ENCODE peak calls at places on chromosomes 4 and X, in five cellular contexts. One of them, this sample, is unnamed.

GRCh38 chr4:163587867-163588266 is 93.4 kb downstream of the TMA16 start:
- DNase-seq in HCT116: no peak
- DNase-seq in SK-N-SH: peak
- DNase-seq in HepG2: peak
- DNase-seq in K562: peak
- DNase-seq in this sample: no peak

GRCh38 chr4:139735381-139736256 is 70.0 kb downstream of the MGST2 start:
- DNase-seq in HCT116: no peak
- DNase-seq in SK-N-SH: peak
- DNase-seq in HepG2: no peak
- DNase-seq in K562: no peak
- DNase-seq in this sample: no peak

GRCh38 chr4:77785669-77786068 is 33.5 kb downstream of the CNOT6L start:
- DNase-seq in HCT116: no peak
- DNase-seq in SK-N-SH: no peak
- DNase-seq in HepG2: no peak
- DNase-seq in K562: no peak
- DNase-seq in this sample: no peak

GRCh38 chrX:10932842-10933440 is 178.2 kb upstream of the HCCS start:
- DNase-seq in HCT116: no peak
- DNase-seq in SK-N-SH: peak
- DNase-seq in HepG2: no peak
- DNase-seq in K562: no peak
- DNase-seq in this sample: no peak

GRCh38 chrX:119729408-119730201 is 28.8 kb upstream of the SOWAHD start:
- DNase-seq in HCT116: peak
- DNase-seq in SK-N-SH: peak
- DNase-seq in HepG2: peak
- DNase-seq in K562: peak
- DNase-seq in this sample: no peak

GRCh38 chr4:98151145-98151929 is 8.1 kb upstream of the STPG2 start:
- DNase-seq in HCT116: no peak
- DNase-seq in SK-N-SH: no peak
- DNase-seq in HepG2: no peak
- DNase-seq in K562: no peak
- DNase-seq in this sample: no peak

GRCh38 chrX:118368398-118368797 is 22.5 kb downstream of the WDR44 start:
- DNase-seq in HCT116: no peak
- DNase-seq in SK-N-SH: no peak
- DNase-seq in HepG2: no peak
- DNase-seq in K562: no peak
- DNase-seq in this sample: no peak

GRCh38 chr4:138199568-138200235 is 42.4 kb downstream of the SLC7A11 start:
- DNase-seq in HCT116: peak
- DNase-seq in SK-N-SH: no peak
- DNase-seq in HepG2: peak
- DNase-seq in K562: no peak
- DNase-seq in this sample: peak

GRCh38 chr4:187558391-187558790 is 437.2 kb upstream of the ZFP42 start:
- DNase-seq in HCT116: no peak
- DNase-seq in SK-N-SH: no peak
- DNase-seq in HepG2: no peak
- DNase-seq in K562: no peak
- DNase-seq in this sample: no peak

GRCh38 chrX:15903186-15903681 is 48.6 kb upstream of the AP1S2 start:
- DNase-seq in HCT116: no peak
- DNase-seq in SK-N-SH: no peak
- DNase-seq in HepG2: no peak
- DNase-seq in K562: no peak
- DNase-seq in this sample: no peak

GRCh38 chr4:110527156-110527555 is 51.2 kb downstream of the ENPEP start:
- DNase-seq in HCT116: no peak
- DNase-seq in SK-N-SH: no peak
- DNase-seq in HepG2: no peak
- DNase-seq in K562: no peak
- DNase-seq in this sample: no peak

GRCh38 chr4:48781968-48782367 is 1.9 kb upstream of the FRYL start:
- DNase-seq in HCT116: no peak
- DNase-seq in SK-N-SH: no peak
- DNase-seq in HepG2: no peak
- DNase-seq in K562: no peak
- DNase-seq in this sample: no peak

GRCh38 chr4:54498661-54499111 is 159.1 kb upstream of the KIT start:
- DNase-seq in HCT116: no peak
- DNase-seq in SK-N-SH: no peak
- DNase-seq in HepG2: no peak
- DNase-seq in K562: no peak
- DNase-seq in this sample: peak

GRCh38 chr4:106806158-106806797 is 229.8 kb downstream of the DKK2 start:
- DNase-seq in HCT116: no peak
- DNase-seq in SK-N-SH: no peak
- DNase-seq in HepG2: no peak
- DNase-seq in K562: no peak
- DNase-seq in this sample: no peak

GRCh38 chr4:182449186-182449880 is 206.1 kb downstream of the TENM3 start:
- DNase-seq in HCT116: no peak
- DNase-seq in SK-N-SH: no peak
- DNase-seq in HepG2: no peak
- DNase-seq in K562: peak
- DNase-seq in this sample: no peak

GRCh38 chr4:66949424-66949823 is 595.9 kb downstream of the CENPC start:
- DNase-seq in HCT116: no peak
- DNase-seq in SK-N-SH: no peak
- DNase-seq in HepG2: no peak
- DNase-seq in K562: no peak
- DNase-seq in this sample: no peak

GRCh38 chr4:153204247-153205027 is at the start of gene TRIM2:
- DNase-seq in HCT116: peak
- DNase-seq in SK-N-SH: no peak
- DNase-seq in HepG2: peak
- DNase-seq in K562: peak
- DNase-seq in this sample: no peak

GRCh38 chr4:105619193-105619931 is 66.9 kb downstream of the ARHGEF38 start:
- DNase-seq in HCT116: no peak
- DNase-seq in SK-N-SH: peak
- DNase-seq in HepG2: no peak
- DNase-seq in K562: no peak
- DNase-seq in this sample: peak

GRCh38 chrX:46770817-46771163 is 11.9 kb upstream of the SLC9A7 start:
- DNase-seq in HCT116: no peak
- DNase-seq in SK-N-SH: no peak
- DNase-seq in HepG2: no peak
- DNase-seq in K562: no peak
- DNase-seq in this sample: no peak

GRCh38 chrX:13837290-13837745 is 20.4 kb upstream of the GPM6B start:
- DNase-seq in HCT116: no peak
- DNase-seq in SK-N-SH: no peak
- DNase-seq in HepG2: no peak
- DNase-seq in K562: no peak
- DNase-seq in this sample: no peak

GRCh38 chr4:15117270-15117946 is 115.1 kb downstream of the CPEB2 start:
- DNase-seq in HCT116: no peak
- DNase-seq in SK-N-SH: no peak
- DNase-seq in HepG2: no peak
- DNase-seq in K562: no peak
- DNase-seq in this sample: no peak

GRCh38 chr4:37644962-37645361 is 41.2 kb downstream of the RELL1 start:
- DNase-seq in HCT116: no peak
- DNase-seq in SK-N-SH: no peak
- DNase-seq in HepG2: no peak
- DNase-seq in K562: no peak
- DNase-seq in this sample: no peak
- TF ChIP-seq JUND in HCT116: no peak
- TF ChIP-seq JUND in SK-N-SH: no peak
- TF ChIP-seq JUND in HepG2: no peak
- TF ChIP-seq JUND in K562: no peak
- TF ChIP-seq JUND in this sample: no peak

GRCh38 chr4:86592553-86593249 is 1.4 kb upstream of the PTPN13 start:
- DNase-seq in HCT116: no peak
- DNase-seq in SK-N-SH: no peak
- DNase-seq in HepG2: no peak
- DNase-seq in K562: no peak
- DNase-seq in this sample: no peak

GRCh38 chr4:86595426-86595805 is 1.3 kb downstream of the PTPN13 start:
- DNase-seq in HCT116: peak
- DNase-seq in SK-N-SH: peak
- DNase-seq in HepG2: no peak
- DNase-seq in K562: no peak
- DNase-seq in this sample: no peak

GRCh38 chr4:86596802-86597201 is 2.7 kb downstream of the PTPN13 start:
- DNase-seq in HCT116: peak
- DNase-seq in SK-N-SH: no peak
- DNase-seq in HepG2: no peak
- DNase-seq in K562: no peak
- DNase-seq in this sample: no peak

GRCh38 chr4:86593726-86594558 is at the start of gene PTPN13:
- DNase-seq in HCT116: peak
- DNase-seq in SK-N-SH: peak
- DNase-seq in HepG2: peak
- DNase-seq in K562: peak
- DNase-seq in this sample: peak

DNA sequence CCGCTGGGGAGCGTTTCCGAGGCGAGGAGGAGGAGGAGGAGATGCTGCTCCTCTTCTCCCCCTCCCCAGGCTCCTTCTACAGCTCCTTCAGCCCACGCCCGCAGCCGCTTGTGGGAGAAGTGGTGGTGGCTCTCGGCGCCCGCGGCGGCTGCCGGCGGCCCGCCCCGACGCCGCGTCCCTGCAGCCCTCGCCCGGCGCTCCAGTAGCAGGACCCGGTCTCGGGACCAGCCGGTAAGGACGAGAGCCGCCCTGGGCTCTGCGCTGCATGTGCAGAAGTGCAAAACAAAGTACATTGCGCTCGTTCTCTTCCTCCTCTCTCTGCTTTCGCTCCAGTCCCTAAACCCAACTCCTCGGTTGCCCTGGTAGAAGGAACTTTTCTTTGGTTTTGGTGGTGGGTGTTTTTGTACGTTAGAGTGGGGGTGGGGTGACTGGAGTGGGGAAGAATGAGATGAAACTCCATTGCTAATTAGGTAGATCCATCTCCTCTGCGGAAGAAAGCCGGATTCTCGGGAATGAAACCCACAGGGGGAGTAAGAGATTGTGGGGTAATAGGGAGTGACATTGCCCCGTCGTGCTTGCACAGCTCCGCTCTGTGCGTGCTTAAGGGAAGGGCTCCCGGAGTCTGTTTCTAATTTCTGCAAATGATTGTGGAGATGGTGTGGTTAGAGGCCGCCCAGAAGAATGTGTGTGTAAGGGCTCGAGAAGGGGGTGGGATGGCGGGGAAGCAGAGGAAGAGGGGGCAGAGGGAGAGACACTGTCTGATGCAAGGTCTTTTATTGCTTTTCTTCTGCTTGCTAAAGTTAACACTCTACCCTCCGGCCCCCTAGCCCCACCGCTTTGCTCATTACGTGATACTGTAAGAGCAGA is 677 bp downstream of the PTPN13 start:
- DNase-seq in HCT116: peak
- DNase-seq in SK-N-SH: peak
- DNase-seq in HepG2: no peak
- DNase-seq in K562: peak
- DNase-seq in this sample: no peak
- TF ChIP-seq JUND in HCT116: no peak
- TF ChIP-seq JUND in SK-N-SH: peak
- TF ChIP-seq JUND in HepG2: no peak
- TF ChIP-seq JUND in K562: no peak
- TF ChIP-seq JUND in this sample: no peak

GRCh38 chrX:56995271-56995994 is at the start of gene SPIN3:
- DNase-seq in HCT116: peak
- DNase-seq in SK-N-SH: peak
- DNase-seq in HepG2: peak
- DNase-seq in K562: peak
- DNase-seq in this sample: peak

DNA sequence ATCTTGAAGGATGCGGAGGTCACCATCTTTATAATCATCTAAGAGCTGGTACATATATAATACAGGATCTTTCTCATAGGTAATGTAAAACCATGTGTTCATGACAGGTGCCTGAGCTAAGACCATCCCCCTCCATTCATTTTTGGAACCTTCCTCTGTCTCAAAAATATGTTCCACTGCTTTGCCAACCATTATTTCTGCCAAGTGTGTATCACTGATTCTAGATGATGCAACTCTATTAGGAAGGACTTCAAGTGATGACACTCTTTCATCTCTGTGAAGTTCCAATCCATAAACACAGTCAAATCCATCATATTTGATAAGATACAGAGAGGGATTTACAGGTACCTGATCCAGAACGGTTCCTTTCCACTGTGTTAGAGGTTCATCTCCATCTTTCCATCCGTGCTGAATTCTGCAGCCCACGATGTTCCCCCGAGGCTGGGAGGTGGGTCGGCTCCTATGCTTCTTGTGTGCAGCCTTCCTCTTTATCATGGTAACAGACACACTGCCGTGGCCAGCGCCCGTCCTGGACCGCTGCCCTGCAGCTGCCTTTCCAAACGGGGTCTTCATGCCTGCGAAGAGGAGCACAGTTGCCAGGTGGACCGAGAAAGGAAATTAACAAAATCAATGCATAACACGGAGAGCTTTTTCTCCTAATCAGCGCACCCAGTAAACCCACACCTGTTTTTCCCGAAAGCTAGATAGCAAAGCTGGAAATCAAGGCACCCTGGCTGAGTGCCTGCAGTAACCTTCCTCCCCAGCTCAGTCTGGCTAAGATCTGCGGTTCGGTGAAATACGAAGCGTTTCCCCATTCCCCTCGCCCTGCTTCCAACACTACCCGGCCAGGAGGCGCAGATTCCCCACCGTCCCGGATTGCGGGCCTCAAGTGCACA is 718 bp downstream of the SPIN3 start:
- DNase-seq in HCT116: no peak
- DNase-seq in SK-N-SH: peak
- DNase-seq in HepG2: no peak
- DNase-seq in K562: peak
- DNase-seq in this sample: no peak
- TF ChIP-seq JUND in HCT116: no peak
- TF ChIP-seq JUND in SK-N-SH: no peak
- TF ChIP-seq JUND in HepG2: no peak
- TF ChIP-seq JUND in K562: no peak
- TF ChIP-seq JUND in this sample: no peak

DNA sequence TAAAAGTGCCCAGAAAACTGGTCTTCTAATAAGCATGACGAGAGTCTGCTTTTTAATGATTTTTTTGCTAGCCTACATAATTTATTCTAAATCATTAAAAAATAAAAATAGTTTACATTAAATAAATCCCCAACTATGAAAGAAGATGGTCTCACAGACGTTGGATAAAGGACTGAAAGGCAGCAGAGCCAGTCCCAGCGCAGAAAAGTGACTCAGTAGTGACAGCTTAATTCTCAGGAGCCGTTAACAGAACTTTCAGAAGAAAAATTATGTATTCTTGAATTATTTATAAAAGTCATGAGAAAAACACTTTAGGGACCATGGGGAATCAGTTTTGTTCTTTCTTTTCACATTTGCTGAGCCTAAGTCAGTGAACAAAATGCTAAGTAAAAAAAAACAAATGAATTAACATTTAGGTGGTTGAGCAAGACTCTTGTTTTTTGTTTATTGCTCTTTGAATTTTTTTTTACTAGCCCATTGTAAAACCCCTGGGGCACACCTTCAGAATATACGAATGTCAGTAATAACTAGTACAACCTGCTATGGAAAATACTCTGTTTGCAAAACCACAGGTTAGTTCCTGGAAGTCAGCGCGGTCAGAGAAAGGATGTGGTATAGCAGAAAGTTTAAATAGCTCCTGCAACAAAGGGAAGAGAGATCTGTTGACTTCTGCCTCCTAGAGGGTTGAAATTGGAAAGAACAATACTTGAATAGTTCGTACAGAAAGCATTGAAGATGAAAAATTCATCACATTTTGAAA is 50.4 kb upstream of the CCDC160 start:
- DNase-seq in HCT116: no peak
- DNase-seq in SK-N-SH: no peak
- DNase-seq in HepG2: no peak
- DNase-seq in K562: no peak
- DNase-seq in this sample: no peak
- TF ChIP-seq JUND in HCT116: no peak
- TF ChIP-seq JUND in SK-N-SH: no peak
- TF ChIP-seq JUND in HepG2: no peak
- TF ChIP-seq JUND in K562: no peak
- TF ChIP-seq JUND in this sample: no peak